ENCODE peak calls at places on chromosomes 1 and 21, in five cellular contexts. V is GM12892, C is GM12891, U is HCT116, D is GM23338. A is an unnamed sample.

GRCh38 chr1:161727343-161727924 is 6.1 kb downstream of the FCRLB start:
- DNase-seq in V (no peak), C (no peak), U (no peak), D (peak; percentile 41), A (no peak)

GRCh38 chr1:115255154-115255553 is 82.9 kb downstream of the NGF start:
- DNase-seq in V (no peak), C (no peak), U (no peak), D (no peak), A (no peak)

GRCh38 chr1:114111731-114112661 is 41.7 kb downstream of the SYT6 start:
- DNase-seq in V (no peak), C (no peak), U (no peak), D (no peak), A (no peak)

GRCh38 chr1:244552336-244552735 is 91.3 kb downstream of the CATSPERE start:
- DNase-seq in V (no peak), C (no peak), U (no peak), D (no peak), A (no peak)

GRCh38 chr1:246035060-246035531 is 472.0 kb downstream of the SMYD3 start:
- DNase-seq in V (no peak), C (no peak), U (no peak), D (no peak), A (no peak)

GRCh38 chr1:235057385-235058306 is 71.0 kb downstream of the TOMM20 start:
- DNase-seq in V (no peak), C (no peak), U (no peak), D (no peak), A (no peak)

GRCh38 chr1:244896550-244896949 is 32.2 kb upstream of the HNRNPU start:
- DNase-seq in V (no peak), C (no peak), U (no peak), D (no peak), A (no peak)

GRCh38 chr1:9534953-9535352 is 4.3 kb upstream of the SLC25A33 start:
- DNase-seq in V (no peak), C (no peak), U (no peak), D (no peak), A (no peak)

GRCh38 chr1:200896571-200897187 is 2.0 kb downstream of the INAVA start:
- DNase-seq in V (no peak), C (no peak), U (peak; percentile 54), D (peak; percentile 16), A (no peak)

GRCh38 chr1:160855181-160855981 is 7.3 kb downstream of the CD244 start:
- DNase-seq in V (no peak), C (no peak), U (no peak), D (no peak), A (no peak)

GRCh38 chr1:77446841-77447555 is 165.2 kb downstream of the AK5 start:
- DNase-seq in V (no peak), C (no peak), U (no peak), D (no peak), A (no peak)

GRCh38 chr1:90724361-90724760 is 7.3 kb upstream of the BARHL2 start:
- DNase-seq in V (no peak), C (no peak), U (no peak), D (peak; percentile 38), A (no peak)

GRCh38 chr21:33770542-33770941 is 128.2 kb downstream of the ITSN1 start:
- DNase-seq in V (no peak), C (no peak), U (no peak), D (no peak), A (no peak)

GRCh38 chr1:77424236-77424635 is 142.4 kb downstream of the AK5 start:
- DNase-seq in V (no peak), C (no peak), U (no peak), D (no peak), A (no peak)

GRCh38 chr1:200838676-200839445 is 33.9 kb upstream of the GPR25 start:
- DNase-seq in V (no peak), C (no peak), U (no peak), D (no peak), A (no peak)

GRCh38 chr1:17922833-17923232 is 167.7 kb downstream of the ACTL8 start:
- DNase-seq in V (peak; percentile 19), C (peak; percentile 31), U (peak; percentile 24), D (peak; percentile 84), A (no peak)

GRCh38 chr1:89547563-89548485 is 23.2 kb downstream of the LRRC8B start:
- DNase-seq in V (no peak), C (no peak), U (no peak), D (no peak), A (no peak)

GRCh38 chr1:197911172-197911856 is 5.9 kb upstream of the LHX9 start:
- DNase-seq in V (no peak), C (no peak), U (no peak), D (peak; percentile 75), A (no peak)

GRCh38 chr1:174032823-174033222 is 10.7 kb upstream of the RC3H1 start:
- DNase-seq in V (no peak), C (no peak), U (no peak), D (no peak), A (no peak)

GRCh38 chr1:38789498-38790169 is 69.9 kb downstream of the RRAGC start:
- DNase-seq in V (no peak), C (no peak), U (no peak), D (no peak), A (no peak)

GRCh38 chr1:10529096-10529495 is 54.3 kb downstream of the PEX14 start:
- DNase-seq in V (no peak), C (no peak), U (no peak), D (peak; percentile 50), A (no peak)

GRCh38 chr1:27557596-27558340 is 46.2 kb downstream of the AHDC1 start:
- DNase-seq in V (no peak), C (no peak), U (peak; percentile 29), D (peak; percentile 73), A (peak; percentile 69)
- TF ChIP-seq POLR2AphosphoS5 in V (no peak), C (no peak), U (no peak), D (no peak), A (no peak)

GRCh38 chr1:54252371-54252770 is 52.4 kb downstream of the MRPL37 start:
- DNase-seq in V (no peak), C (no peak), U (no peak), D (no peak), A (no peak)
- TF ChIP-seq POLR2AphosphoS5 in V (no peak), C (no peak), U (no peak), D (no peak), A (no peak)

GRCh38 chr1:151146416-151147131 is at the start of gene SEMA6C:
- DNase-seq in V (peak; percentile 90), C (peak; percentile 90), U (peak; percentile 65), D (peak; percentile 96), A (peak; percentile 98)
- TF ChIP-seq POLR2AphosphoS5 in V (no peak), C (no peak), U (peak; percentile 80), D (peak; percentile 72), A (peak; percentile 91)

DNA sequence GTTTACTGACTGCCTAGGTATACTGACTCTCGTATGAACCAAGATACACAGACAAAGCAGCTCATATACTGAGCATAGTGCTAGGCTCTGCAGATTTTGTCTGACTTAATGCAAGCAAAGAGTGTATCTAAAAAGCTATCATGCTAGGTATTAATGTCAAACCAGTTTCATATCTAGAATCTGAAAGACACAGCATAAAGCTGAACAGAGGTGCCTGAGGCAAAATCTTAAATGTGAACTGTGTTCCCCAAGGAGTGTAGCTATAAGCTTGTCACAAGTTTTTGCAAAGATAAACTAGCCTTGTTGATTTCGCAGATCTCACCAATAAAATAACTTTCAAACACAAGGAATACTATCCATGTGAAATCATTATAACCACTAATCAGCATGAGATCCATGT is 18.1 kb downstream of the JAK1 start:
- DNase-seq in V (no peak), C (no peak), U (no peak), D (no peak), A (no peak)
- TF ChIP-seq POLR2AphosphoS5 in V (no peak), C (no peak), U (no peak), D (no peak), A (no peak)

GRCh38 chr1:110034451-110035235 is at the start of gene STRIP1:
- DNase-seq in V (peak; percentile 72), C (peak; percentile 74), U (peak; percentile 91), D (peak; percentile 98), A (peak; percentile 96)
- TF ChIP-seq POLR2AphosphoS5 in V (peak; percentile 77), C (peak; percentile 70), U (peak; percentile 92), D (peak; percentile 74), A (peak; percentile 75)

GRCh38 chr1:156666862-156667609 is 10.2 kb downstream of the NES start:
- DNase-seq in V (no peak), C (no peak), U (no peak), D (no peak), A (no peak)

GRCh38 chr1:156665539-156665938 is 11.7 kb downstream of the NES start:
- DNase-seq in V (no peak), C (no peak), U (no peak), D (no peak), A (no peak)

GRCh38 chr1:156663178-156663577 is 14.0 kb downstream of the NES start:
- DNase-seq in V (no peak), C (no peak), U (no peak), D (no peak), A (peak; percentile 82)

GRCh38 chr1:156664046-156664948 is 12.9 kb downstream of the NES start:
- DNase-seq in V (no peak), C (no peak), U (no peak), D (peak; percentile 64), A (no peak)

GRCh38 chr1:156664949-156665411 is 12.2 kb downstream of the NES start:
- DNase-seq in V (peak; percentile 76), C (peak; percentile 83), U (no peak), D (peak; percentile 49), A (no peak)
- TF ChIP-seq POLR2AphosphoS5 in V (no peak), C (no peak), U (no peak), D (no peak), A (no peak)

GRCh38 chr21:41506526-41507520 is 1.1 kb downstream of the TMPRSS2 start:
- DNase-seq in V (no peak), C (no peak), U (no peak), D (peak; percentile 63), A (no peak)
- TF ChIP-seq POLR2AphosphoS5 in V (no peak), C (no peak), U (no peak), D (no peak), A (no peak)

DNA sequence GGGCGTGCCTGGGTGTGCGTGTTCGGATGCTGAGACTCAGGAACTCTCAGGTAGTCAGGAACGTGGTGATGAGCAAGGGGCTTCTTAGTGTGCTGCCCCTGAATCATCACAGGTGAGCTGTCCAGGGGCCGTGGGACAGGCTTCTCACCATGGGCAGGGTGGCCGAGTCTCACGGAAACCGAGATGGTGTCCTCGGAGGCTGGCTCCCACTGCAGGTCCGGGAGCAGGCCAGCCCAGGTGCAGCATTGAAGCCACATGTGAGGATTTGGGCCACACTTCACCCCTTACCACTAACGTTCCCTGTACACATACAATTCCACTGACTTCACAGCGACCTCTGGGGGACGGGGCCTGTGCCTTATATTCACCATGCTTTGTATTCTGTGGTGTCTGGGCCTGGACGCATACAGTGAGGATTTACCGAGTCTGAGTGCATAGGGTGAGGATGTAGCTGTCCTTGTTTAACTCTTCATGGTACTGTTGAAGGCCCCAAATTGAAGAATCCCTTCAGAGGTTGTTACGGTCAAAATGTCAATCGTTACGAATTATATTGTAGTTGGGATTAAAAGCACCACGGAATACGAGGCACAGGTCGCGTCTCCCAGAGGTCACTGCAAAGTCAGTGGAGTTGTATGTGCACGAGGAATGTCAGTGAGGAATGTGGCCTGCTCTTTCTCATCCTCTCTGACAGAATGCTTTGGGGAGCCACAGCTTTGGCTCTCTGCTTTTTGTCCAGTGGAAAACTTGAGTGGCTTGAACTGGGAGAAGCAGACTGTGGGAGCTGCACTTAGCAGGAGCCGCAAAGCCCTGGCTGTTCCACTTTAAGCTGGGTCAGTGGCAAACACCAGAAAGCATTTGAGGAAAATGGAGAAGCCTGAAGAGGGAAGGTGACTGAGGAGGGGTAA is 95.3 kb downstream of the MTR start:
- DNase-seq in V (no peak), C (no peak), U (no peak), D (no peak), A (no peak)
- TF ChIP-seq POLR2AphosphoS5 in V (no peak), C (no peak), U (no peak), D (no peak), A (peak; percentile 95)

A was measured in sigmoid colon.